ENCODE peak calls at places on chromosomes 2 and 18, in five cellular contexts. One of them, this sample, is unnamed.

GRCh38 chr2:1080984-1081383 is 130.3 kb downstream of the SNTG2 start:
- DNase-seq in ovary: no peak
- DNase-seq in tibial artery: no peak
- DNase-seq in adrenal gland: no peak
- DNase-seq in astrocyte: no peak
- DNase-seq in this sample: no peak

GRCh38 chr2:24642351-24642750 is 150.8 kb downstream of the PTRHD1 start:
- DNase-seq in ovary: no peak
- DNase-seq in tibial artery: no peak
- DNase-seq in adrenal gland: no peak
- DNase-seq in astrocyte: no peak
- DNase-seq in this sample: no peak

GRCh38 chr2:45010706-45011036 is 1.4 kb upstream of the SIX2 start:
- DNase-seq in ovary: no peak
- DNase-seq in tibial artery: no peak
- DNase-seq in adrenal gland: no peak
- DNase-seq in astrocyte: no peak
- DNase-seq in this sample: no peak

GRCh38 chr2:95374451-95374915 is 28.0 kb upstream of the FAHD2A start:
- DNase-seq in ovary: no peak
- DNase-seq in tibial artery: no peak
- DNase-seq in adrenal gland: no peak
- DNase-seq in astrocyte: no peak
- DNase-seq in this sample: no peak

GRCh38 chr2:199797431-199797830 is 53.6 kb downstream of the FTCDNL1 start:
- DNase-seq in ovary: no peak
- DNase-seq in tibial artery: no peak
- DNase-seq in adrenal gland: no peak
- DNase-seq in astrocyte: no peak
- DNase-seq in this sample: no peak

GRCh38 chr2:83795777-83796176 is 663.3 kb downstream of the SUCLG1 start:
- DNase-seq in ovary: no peak
- DNase-seq in tibial artery: no peak
- DNase-seq in adrenal gland: no peak
- DNase-seq in astrocyte: no peak
- DNase-seq in this sample: no peak

GRCh38 chr2:98936133-98936916 is at the start of gene CRACDL:
- DNase-seq in ovary: no peak
- DNase-seq in tibial artery: no peak
- DNase-seq in adrenal gland: no peak
- DNase-seq in astrocyte: no peak
- DNase-seq in this sample: peak

GRCh38 chr2:20359131-20359530 is 8.5 kb upstream of the PUM2 start:
- DNase-seq in ovary: no peak
- DNase-seq in tibial artery: no peak
- DNase-seq in adrenal gland: no peak
- DNase-seq in astrocyte: no peak
- DNase-seq in this sample: no peak

GRCh38 chr2:181742908-181743722 is 62.8 kb upstream of the NEUROD1 start:
- DNase-seq in ovary: no peak
- DNase-seq in tibial artery: no peak
- DNase-seq in adrenal gland: peak
- DNase-seq in astrocyte: peak
- DNase-seq in this sample: peak

GRCh38 chr2:120682654-120683053 is 53.0 kb upstream of the GLI2 start:
- DNase-seq in ovary: no peak
- DNase-seq in tibial artery: no peak
- DNase-seq in adrenal gland: no peak
- DNase-seq in astrocyte: peak
- DNase-seq in this sample: no peak

GRCh38 chr2:160334028-160334729 is 134.1 kb upstream of the ITGB6 start:
- DNase-seq in ovary: no peak
- DNase-seq in tibial artery: no peak
- DNase-seq in adrenal gland: no peak
- DNase-seq in astrocyte: peak
- DNase-seq in this sample: peak

GRCh38 chr2:161208527-161209139 is 48.4 kb downstream of the TANK start:
- DNase-seq in ovary: no peak
- DNase-seq in tibial artery: no peak
- DNase-seq in adrenal gland: peak
- DNase-seq in astrocyte: peak
- DNase-seq in this sample: peak

GRCh38 chr2:182004945-182005344 is 19.3 kb downstream of the PPP1R1C start:
- DNase-seq in ovary: no peak
- DNase-seq in tibial artery: no peak
- DNase-seq in adrenal gland: no peak
- DNase-seq in astrocyte: no peak
- DNase-seq in this sample: no peak

GRCh38 chr18:5543036-5543671 is 643 bp downstream of the EPB41L3 start:
- DNase-seq in ovary: peak
- DNase-seq in tibial artery: no peak
- DNase-seq in adrenal gland: peak
- DNase-seq in astrocyte: no peak
- DNase-seq in this sample: no peak

GRCh38 chr2:213065583-213066444 is 85.6 kb downstream of the IKZF2 start:
- DNase-seq in ovary: no peak
- DNase-seq in tibial artery: no peak
- DNase-seq in adrenal gland: peak
- DNase-seq in astrocyte: peak
- DNase-seq in this sample: peak

GRCh38 chr2:60880633-60880987 is 764 bp upstream of the REL start:
- DNase-seq in ovary: no peak
- DNase-seq in tibial artery: no peak
- DNase-seq in adrenal gland: no peak
- DNase-seq in astrocyte: peak
- DNase-seq in this sample: no peak

GRCh38 chr2:88429929-88430328 is 22.6 kb downstream of the FOXI3 start:
- DNase-seq in ovary: no peak
- DNase-seq in tibial artery: peak
- DNase-seq in adrenal gland: no peak
- DNase-seq in astrocyte: no peak
- DNase-seq in this sample: no peak

GRCh38 chr2:12727641-12728040 is 10.9 kb downstream of the TRIB2 start:
- DNase-seq in ovary: no peak
- DNase-seq in tibial artery: no peak
- DNase-seq in adrenal gland: no peak
- DNase-seq in astrocyte: no peak
- DNase-seq in this sample: peak
- H3K4me3 ChIP-seq in ovary: no peak
- H3K4me3 ChIP-seq in tibial artery: no peak
- H3K4me3 ChIP-seq in adrenal gland: no peak
- H3K4me3 ChIP-seq in astrocyte: no peak
- H3K4me3 ChIP-seq in this sample: no peak

GRCh38 chr18:58232674-58233073 is 188.6 kb downstream of the NEDD4L start:
- DNase-seq in ovary: no peak
- DNase-seq in tibial artery: no peak
- DNase-seq in adrenal gland: no peak
- DNase-seq in astrocyte: no peak
- DNase-seq in this sample: no peak

GRCh38 chr18:58234359-58234741 is 190.3 kb downstream of the NEDD4L start:
- DNase-seq in ovary: no peak
- DNase-seq in tibial artery: no peak
- DNase-seq in adrenal gland: no peak
- DNase-seq in astrocyte: no peak
- DNase-seq in this sample: no peak

GRCh38 chr18:58230438-58231179 is 186.6 kb downstream of the NEDD4L start:
- DNase-seq in ovary: no peak
- DNase-seq in tibial artery: no peak
- DNase-seq in adrenal gland: no peak
- DNase-seq in astrocyte: no peak
- DNase-seq in this sample: peak

GRCh38 chr18:58229162-58229561 is 185.1 kb downstream of the NEDD4L start:
- DNase-seq in ovary: no peak
- DNase-seq in tibial artery: no peak
- DNase-seq in adrenal gland: no peak
- DNase-seq in astrocyte: no peak
- DNase-seq in this sample: no peak

GRCh38 chr18:58231930-58232329 is 187.9 kb downstream of the NEDD4L start:
- DNase-seq in ovary: no peak
- DNase-seq in tibial artery: no peak
- DNase-seq in adrenal gland: no peak
- DNase-seq in astrocyte: no peak
- DNase-seq in this sample: peak
- TF ChIP-seq CTCF in ovary: no peak
- TF ChIP-seq CTCF in tibial artery: no peak
- TF ChIP-seq CTCF in adrenal gland: no peak
- TF ChIP-seq CTCF in astrocyte: peak
- TF ChIP-seq CTCF in this sample: peak

GRCh38 chr18:24369420-24369819 is 28.2 kb downstream of the OSBPL1A start:
- DNase-seq in ovary: no peak
- DNase-seq in tibial artery: no peak
- DNase-seq in adrenal gland: no peak
- DNase-seq in astrocyte: peak
- DNase-seq in this sample: no peak
- H3K4me3 ChIP-seq in ovary: no peak
- H3K4me3 ChIP-seq in tibial artery: no peak
- H3K4me3 ChIP-seq in adrenal gland: no peak
- H3K4me3 ChIP-seq in astrocyte: no peak
- H3K4me3 ChIP-seq in this sample: no peak

DNA sequence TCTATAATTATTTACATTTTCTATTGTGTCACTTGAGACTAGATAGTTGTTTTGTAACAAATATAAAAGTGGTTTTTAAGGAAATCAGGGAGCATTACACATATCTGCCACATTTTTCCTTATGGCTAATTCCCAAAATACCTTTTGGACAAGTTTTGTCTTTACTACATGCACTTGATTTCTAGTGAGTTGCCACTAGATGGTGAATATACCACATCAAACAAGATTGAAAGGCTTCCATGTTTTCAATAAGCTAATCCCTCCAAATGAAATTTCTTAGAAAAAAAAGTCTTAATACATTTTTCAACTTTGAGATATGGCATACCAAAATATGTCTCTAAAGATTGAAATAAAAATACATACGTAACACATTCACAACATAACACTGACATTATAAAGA is 9.1 kb upstream of the HIBCH start:
- DNase-seq in ovary: no peak
- DNase-seq in tibial artery: no peak
- DNase-seq in adrenal gland: no peak
- DNase-seq in astrocyte: no peak
- DNase-seq in this sample: peak
- TF ChIP-seq CTCF in ovary: no peak
- TF ChIP-seq CTCF in tibial artery: no peak
- TF ChIP-seq CTCF in adrenal gland: peak
- TF ChIP-seq CTCF in astrocyte: no peak
- TF ChIP-seq CTCF in this sample: peak

DNA sequence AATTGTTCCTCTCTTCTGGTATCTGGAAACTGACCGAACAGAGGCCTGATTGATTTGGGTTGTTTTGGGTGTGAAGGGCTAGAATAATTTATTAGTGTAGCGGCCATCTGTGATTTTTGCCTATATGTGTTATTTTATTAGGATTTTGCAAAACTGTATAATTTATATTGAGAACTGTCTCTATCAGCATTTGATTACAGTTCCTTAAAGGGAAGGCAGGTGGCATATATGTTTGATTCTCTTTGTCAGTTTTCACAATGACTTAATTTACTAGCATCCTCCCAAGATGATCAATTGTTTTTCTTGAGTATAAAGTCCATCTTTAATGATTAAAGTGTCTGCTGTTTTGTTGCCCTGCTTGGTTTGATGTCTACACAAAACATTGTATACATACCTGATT is 4.5 kb downstream of the NBEAL1 start:
- DNase-seq in ovary: no peak
- DNase-seq in tibial artery: no peak
- DNase-seq in adrenal gland: no peak
- DNase-seq in astrocyte: no peak
- DNase-seq in this sample: no peak
- H3K4me3 ChIP-seq in ovary: peak
- H3K4me3 ChIP-seq in tibial artery: peak
- H3K4me3 ChIP-seq in adrenal gland: no peak
- H3K4me3 ChIP-seq in astrocyte: peak
- H3K4me3 ChIP-seq in this sample: no peak

GRCh38 chr18:68713791-68714190 is 1.1 kb downstream of the TMX3 start:
- DNase-seq in ovary: no peak
- DNase-seq in tibial artery: no peak
- DNase-seq in adrenal gland: no peak
- DNase-seq in astrocyte: no peak
- DNase-seq in this sample: peak
- TF ChIP-seq CTCF in ovary: no peak
- TF ChIP-seq CTCF in tibial artery: no peak
- TF ChIP-seq CTCF in adrenal gland: no peak
- TF ChIP-seq CTCF in astrocyte: no peak
- TF ChIP-seq CTCF in this sample: no peak

This sample was measured in epithelial cell of esophagus.